ENCODE peak calls at places on chromosomes 1 and 21, in seven cellular contexts. D, V, K, M, Z, C and B are unnamed samples.

GRCh38 chr1:200379431-200379755 is 30.4 kb downstream of the ZNF281 start:
- DNase-seq in D (peak), V (no peak), K (no peak), M (peak), Z (no peak), C (peak), B (no peak)

GRCh38 chr1:18949689-18950414 is 6.6 kb downstream of the IFFO2 start:
- DNase-seq in D (peak), V (peak), K (no peak), M (peak), Z (no peak), C (no peak), B (no peak)

GRCh38 chr1:33872275-33872674 is 8.4 kb downstream of the HMGB4 start:
- DNase-seq in D (no peak), V (no peak), K (no peak), M (no peak), Z (no peak), C (no peak), B (no peak)

GRCh38 chr1:41507152-41507720 is 22.8 kb upstream of the EDN2 start:
- DNase-seq in D (no peak), V (no peak), K (no peak), M (no peak), Z (no peak), C (no peak), B (no peak)

GRCh38 chr1:97563926-97564325 is 356.9 kb downstream of the DPYD start:
- DNase-seq in D (no peak), V (no peak), K (no peak), M (no peak), Z (no peak), C (no peak), B (no peak)

GRCh38 chr1:232891656-232892317 is 58.6 kb upstream of the NTPCR start:
- DNase-seq in D (no peak), V (no peak), K (no peak), M (no peak), Z (no peak), C (no peak), B (no peak)

GRCh38 chr21:46661211-46661625 is 25.7 kb downstream of the PRMT2 start:
- DNase-seq in D (no peak), V (peak), K (no peak), M (peak), Z (peak), C (no peak), B (no peak)

GRCh38 chr1:39973503-39974135 is 18.7 kb downstream of the MFSD2A start:
- DNase-seq in D (peak), V (peak), K (peak), M (peak), Z (peak), C (peak), B (peak)

GRCh38 chr1:33039840-33040239 is 3.2 kb upstream of the AK2 start:
- DNase-seq in D (no peak), V (no peak), K (no peak), M (no peak), Z (no peak), C (no peak), B (no peak)